ENCODE peak calls at places on chromosomes 11 and 22, in four cellular contexts. F is bronchial epithelial cell, Z is stomach, K is BE2C. D is an unnamed sample.

GRCh38 chr11:10728154-10728553 is 22.9 kb upstream of the CTR9 start:
- DNase-seq in F (no peak), Z (no peak), K (no peak), D (no peak)

GRCh38 chr11:3130269-3131071 is 34.6 kb downstream of the OSBPL5 start:
- DNase-seq in Z (no peak), F (peak; percentile 89), K (peak; percentile 4), D (no peak)

GRCh38 chr11:326842-327580 is 6.4 kb upstream of the IFITM3 start:
- DNase-seq in Z (peak; percentile 80), F (no peak), K (no peak), D (peak; percentile 64)

GRCh38 chr11:61297741-61298140 is 2.6 kb upstream of the VWCE start:
- DNase-seq in F (peak; percentile 94), Z (no peak), K (no peak), D (peak; percentile 97)

GRCh38 chr22:27670701-27671412 is 130.7 kb downstream of the MN1 start:
- DNase-seq in F (no peak), Z (peak; percentile 50), K (no peak), D (no peak)

GRCh38 chr22:50579752-50580151 is 1.5 kb upstream of the CPT1B start:
- DNase-seq in Z (no peak), F (no peak), K (no peak), D (no peak)

GRCh38 chr22:46758867-46759290 is 3.6 kb upstream of the TBC1D22A start:
- DNase-seq in F (peak; percentile 62), K (no peak), Z (peak; percentile 76), D (peak; percentile 66)

GRCh38 chr22:37303821-37304274 is 21.5 kb downstream of the CYTH4 start:
- DNase-seq in Z (no peak), F (peak; percentile 93), K (peak; percentile 49), D (peak; percentile 88)

GRCh38 chr11:2525166-2525861 is 80.5 kb downstream of the KCNQ1 start:
- DNase-seq in F (no peak), Z (peak; percentile 61), K (peak; percentile 1), D (no peak)

GRCh38 chr11:83033972-83034672 is 37.6 kb downstream of the RAB30 start:
- DNase-seq in F (peak; percentile 65), K (peak; percentile 75), Z (peak; percentile 31), D (peak; percentile 88)

GRCh38 chr11:124115782-124116616 is 749 bp downstream of the VWA5A start:
- DNase-seq in F (peak; percentile 27), Z (peak; percentile 28), K (no peak), D (no peak)

GRCh38 chr22:21936151-21936778 is 16.4 kb downstream of the PPM1F start:
- DNase-seq in K (no peak), F (no peak), Z (no peak), D (no peak)

GRCh38 chr11:33694346-33695050 is 6.1 kb downstream of the C11orf91 start:
- DNase-seq in F (no peak), Z (no peak), K (peak; percentile 8), D (no peak)

GRCh38 chr11:85628771-85629341 is 463 bp downstream of the TMEM126B start:
- DNase-seq in Z (no peak), K (no peak), F (no peak), D (peak; percentile 6)

GRCh38 chr11:14258177-14258935 is 100.6 kb downstream of the RRAS2 start:
- DNase-seq in K (no peak), F (peak; percentile 81), Z (no peak), D (peak; percentile 13)

GRCh38 chr11:11916981-11917399 is 75.2 kb downstream of the USP47 start:
- DNase-seq in F (peak; percentile 46), K (no peak), Z (no peak), D (peak; percentile 88)

DNA sequence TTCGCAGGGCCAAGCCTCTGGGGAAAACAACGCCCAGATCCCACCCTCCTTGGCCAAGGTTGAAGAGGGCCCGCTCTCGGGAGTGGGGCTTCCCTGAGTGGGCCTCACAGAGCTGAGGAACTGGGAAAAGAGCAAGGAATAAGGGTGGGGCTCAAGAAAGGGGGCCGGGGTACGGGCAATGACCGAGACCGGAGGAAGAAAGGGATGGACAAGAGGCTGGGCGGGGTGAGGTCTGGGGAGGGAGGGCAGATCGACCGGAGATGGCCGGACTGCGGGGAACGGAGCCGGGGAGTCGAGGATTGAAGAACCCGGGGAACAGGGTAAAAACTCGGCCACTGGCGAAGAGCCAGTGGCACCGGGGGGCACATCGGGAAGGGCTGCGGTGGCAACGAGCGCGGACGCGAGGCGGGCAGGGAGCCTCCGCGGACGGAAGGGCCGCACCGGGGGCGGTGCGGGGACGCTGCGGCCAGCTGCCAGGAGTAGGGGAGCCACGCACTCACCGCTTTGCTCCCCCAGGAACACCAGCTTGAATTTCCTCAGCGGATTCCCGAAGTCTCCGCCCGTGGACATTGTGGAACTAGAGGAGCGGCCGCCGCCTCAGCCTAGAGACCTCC is 701 bp downstream of the RAB6A start:
- DNase-seq in K (peak; percentile 29), Z (peak; percentile 37), F (no peak), D (peak; percentile 46)
- H3K4me3 ChIP-seq in K (peak overlapping the region; percentile 96), Z (peak overlapping the region; percentile 85), F (peak overlapping the region; percentile 97), D (peak overlapping the region; percentile 77)

GRCh38 chr11:72587696-72588095 is 86.5 kb downstream of the PDE2A start:
- DNase-seq in K (no peak), F (no peak), Z (no peak), D (no peak)

GRCh38 chr11:72591023-72591422 is 83.2 kb downstream of the PDE2A start:
- DNase-seq in K (no peak), F (no peak), Z (no peak), D (no peak)

GRCh38 chr11:72588656-72589410 is 85.4 kb downstream of the PDE2A start:
- DNase-seq in F (no peak), K (no peak), Z (no peak), D (no peak)

GRCh38 chr11:72591785-72592490 is 82.3 kb downstream of the PDE2A start:
- DNase-seq in Z (no peak), F (no peak), K (no peak), D (no peak)

DNA sequence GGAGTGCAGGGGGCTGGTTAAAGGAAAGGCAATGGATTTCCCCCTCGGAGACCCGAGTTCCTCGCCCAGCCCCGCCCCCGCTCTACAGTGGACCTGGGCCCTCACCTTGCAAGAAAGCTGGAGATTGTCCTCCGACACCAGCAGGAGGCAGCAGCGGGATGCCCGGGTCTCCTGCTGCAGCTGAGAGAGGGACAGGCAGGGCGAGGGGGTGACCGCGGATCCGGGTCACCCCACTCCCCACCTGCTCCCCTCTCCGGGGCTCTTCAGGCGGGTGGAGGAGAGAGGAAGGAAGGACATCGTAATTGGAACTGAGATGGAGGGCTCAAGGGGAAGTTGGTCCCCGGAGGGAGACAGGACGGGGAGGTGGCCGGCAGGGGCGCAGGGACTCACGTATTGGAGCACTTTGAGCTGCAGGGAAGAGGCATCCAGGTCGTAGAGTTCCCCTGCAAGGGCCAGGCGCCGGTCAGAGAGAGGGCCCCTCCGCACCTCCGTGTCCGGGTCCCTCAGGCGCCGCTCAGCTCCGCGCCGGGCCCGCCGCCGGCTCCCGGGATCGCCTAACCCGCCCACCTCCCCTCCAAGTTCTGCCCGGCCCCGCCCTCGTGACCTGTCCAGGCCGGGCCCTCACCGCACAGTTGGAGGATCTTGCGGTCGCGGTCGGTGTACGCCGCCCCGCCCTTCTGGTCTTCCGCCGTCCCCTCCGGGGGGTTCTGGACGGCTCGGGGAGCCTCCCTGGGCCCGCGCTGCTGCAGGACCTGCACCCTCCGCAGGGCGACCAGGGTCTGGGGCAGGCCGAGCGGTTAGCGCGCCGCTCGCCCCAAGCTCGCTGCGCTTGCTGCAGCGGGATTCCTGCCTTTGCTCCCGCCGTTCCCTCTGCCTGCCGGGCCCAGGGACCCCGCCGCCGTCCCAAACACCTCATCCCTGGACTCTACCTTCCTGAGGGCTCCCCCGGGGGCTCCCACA is 84.1 kb downstream of the PDE2A start:
- DNase-seq in K (peak; percentile 44), F (peak; percentile 35), Z (peak; percentile 47), D (peak; percentile 14)
- TF ChIP-seq CTCF in K (peak; percentile 38), F (peak; percentile 62), Z (peak; percentile 11), D (peak; percentile 55)

GRCh38 chr11:130171534-130171933 is 12.0 kb downstream of the ST14 start:
- DNase-seq in F (no peak), K (no peak), Z (no peak), D (no peak)
- H3K4me3 ChIP-seq in F (no peak overlapping the region), K (no peak overlapping the region), Z (no peak overlapping the region), D (no peak overlapping the region)

DNA sequence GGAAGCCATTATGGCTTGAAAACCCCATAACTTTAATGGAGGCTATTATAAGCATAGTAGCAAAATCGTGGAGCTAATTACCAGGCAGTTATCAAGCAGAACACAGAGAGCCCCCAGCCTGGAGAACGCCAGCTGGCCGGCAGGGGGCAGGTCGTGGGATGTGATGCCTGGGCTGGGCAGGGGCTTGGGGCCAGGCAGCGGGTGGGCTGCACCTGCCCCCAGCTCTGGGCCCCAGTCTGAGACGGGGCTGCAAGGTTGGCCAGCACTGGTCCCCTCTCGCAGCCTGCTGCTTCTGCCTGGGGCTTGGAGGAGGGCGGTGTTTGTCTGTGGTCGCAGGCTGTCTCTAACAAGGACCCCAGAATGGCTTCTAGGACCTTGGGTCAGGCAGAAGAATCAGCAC is 20.9 kb downstream of the B3GAT1 start:
- DNase-seq in F (no peak), Z (no peak), K (no peak), D (no peak)
- TF ChIP-seq CTCF in F (no peak), Z (no peak), K (peak; percentile 41), D (no peak)

GRCh38 chr11:64136767-64137166 is 29.1 kb downstream of the MACROD1 start:
- DNase-seq in Z (no peak), K (no peak), F (no peak), D (no peak)

GRCh38 chr11:64132388-64132771 is 33.5 kb downstream of the MACROD1 start:
- DNase-seq in K (peak; percentile 48), Z (no peak), F (no peak), D (no peak)

GRCh38 chr11:64135711-64136110 is 30.2 kb downstream of the MACROD1 start:
- DNase-seq in K (no peak), F (no peak), Z (no peak), D (no peak)

GRCh38 chr11:64132982-64133705 is 32.8 kb downstream of the MACROD1 start:
- DNase-seq in F (no peak), K (no peak), Z (no peak), D (no peak)

DNA sequence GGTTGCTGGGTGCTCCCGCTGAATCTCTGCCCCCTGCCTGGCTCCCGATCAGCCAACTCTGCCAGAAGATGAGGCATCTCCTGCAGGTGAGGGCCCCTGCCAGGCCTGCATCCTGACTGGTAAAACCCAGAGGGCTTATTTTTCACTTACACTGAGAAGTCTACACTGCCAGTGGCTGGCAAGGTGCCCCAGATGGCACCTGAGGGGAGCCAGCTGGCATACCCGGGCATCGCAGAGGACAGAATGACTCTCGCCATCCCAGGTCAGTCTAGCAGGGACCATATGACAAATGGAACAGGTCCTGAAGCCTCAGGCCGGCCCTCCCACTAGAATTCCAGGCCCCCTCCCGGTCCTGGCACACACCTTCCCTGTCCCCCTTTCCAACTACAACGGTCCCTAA is 30.9 kb downstream of the MACROD1 start:
- DNase-seq in Z (no peak), F (no peak), K (no peak), D (no peak)
- H3K4me3 ChIP-seq in Z (no peak overlapping the region), F (no peak overlapping the region), K (no peak overlapping the region), D (no peak overlapping the region)